ENCODE peak calls at places on chromosomes 16 and 17, in nine cellular contexts. One of them, this sample, is unnamed.

GRCh38 chr16:73054732-73055481 is 7.0 kb upstream of the ZFHX3 start:
- DNase-seq in ovary: no peak
- DNase-seq in breast epithelium: no peak
- DNase-seq in heart left ventricle: no peak
- DNase-seq in testis: no peak
- DNase-seq in Peyer's patch: no peak
- DNase-seq in HCT116: no peak
- DNase-seq in IMR-90: peak; percentile 77
- DNase-seq in stomach: no peak
- DNase-seq in this sample: no peak

GRCh38 chr16:50473375-50473945 is 74.7 kb upstream of the NKD1 start:
- DNase-seq in heart left ventricle: no peak
- DNase-seq in Peyer's patch: no peak
- DNase-seq in breast epithelium: no peak
- DNase-seq in IMR-90: no peak
- DNase-seq in HCT116: no peak
- DNase-seq in ovary: no peak
- DNase-seq in testis: no peak
- DNase-seq in stomach: no peak
- DNase-seq in this sample: no peak

GRCh38 chr17:81253358-81254131 is 14.4 kb downstream of the NDUFAF8 start:
- DNase-seq in testis: peak; percentile 47
- DNase-seq in IMR-90: peak; percentile 31
- DNase-seq in heart left ventricle: no peak
- DNase-seq in stomach: peak; percentile 57
- DNase-seq in ovary: peak; percentile 72
- DNase-seq in breast epithelium: no peak
- DNase-seq in Peyer's patch: peak; percentile 47
- DNase-seq in HCT116: no peak
- DNase-seq in this sample: peak; percentile 81

GRCh38 chr16:86498661-86499493 is 11.4 kb upstream of the FOXF1 start:
- DNase-seq in HCT116: no peak
- DNase-seq in IMR-90: peak; percentile 52
- DNase-seq in Peyer's patch: no peak
- DNase-seq in ovary: no peak
- DNase-seq in breast epithelium: no peak
- DNase-seq in heart left ventricle: no peak
- DNase-seq in stomach: no peak
- DNase-seq in testis: no peak
- DNase-seq in this sample: no peak

GRCh38 chr17:64393000-64393402 is 2.3 kb upstream of the PECAM1 start:
- DNase-seq in breast epithelium: no peak
- DNase-seq in ovary: no peak
- DNase-seq in heart left ventricle: no peak
- DNase-seq in IMR-90: no peak
- DNase-seq in testis: no peak
- DNase-seq in stomach: no peak
- DNase-seq in Peyer's patch: no peak
- DNase-seq in HCT116: no peak
- DNase-seq in this sample: no peak

GRCh38 chr16:57266531-57267268 is 17.8 kb downstream of the PLLP start:
- DNase-seq in breast epithelium: no peak
- DNase-seq in testis: peak; percentile 54
- DNase-seq in HCT116: no peak
- DNase-seq in ovary: no peak
- DNase-seq in stomach: peak; percentile 61
- DNase-seq in heart left ventricle: no peak
- DNase-seq in IMR-90: no peak
- DNase-seq in Peyer's patch: peak; percentile 37
- DNase-seq in this sample: no peak

GRCh38 chr17:7322520-7323194 is 6.5 kb downstream of the NEURL4 start:
- DNase-seq in breast epithelium: no peak
- DNase-seq in heart left ventricle: no peak
- DNase-seq in Peyer's patch: no peak
- DNase-seq in ovary: no peak
- DNase-seq in HCT116: no peak
- DNase-seq in IMR-90: no peak
- DNase-seq in stomach: no peak
- DNase-seq in testis: no peak
- DNase-seq in this sample: no peak

GRCh38 chr17:57284984-57285646 is 28.8 kb downstream of the MSI2 start:
- DNase-seq in Peyer's patch: peak; percentile 63
- DNase-seq in heart left ventricle: no peak
- DNase-seq in stomach: no peak
- DNase-seq in IMR-90: no peak
- DNase-seq in breast epithelium: no peak
- DNase-seq in HCT116: no peak
- DNase-seq in testis: peak; percentile 88
- DNase-seq in ovary: peak; percentile 61
- DNase-seq in this sample: peak; percentile 44

GRCh38 chr17:17570798-17571716 is 20.5 kb downstream of the PEMT start:
- DNase-seq in testis: peak; percentile 85
- DNase-seq in heart left ventricle: no peak
- DNase-seq in HCT116: no peak
- DNase-seq in IMR-90: no peak
- DNase-seq in breast epithelium: no peak
- DNase-seq in ovary: peak; percentile 51
- DNase-seq in stomach: peak; percentile 39
- DNase-seq in Peyer's patch: no peak
- DNase-seq in this sample: no peak

GRCh38 chr17:57342141-57342540 is 85.8 kb downstream of the MSI2 start:
- DNase-seq in ovary: no peak
- DNase-seq in testis: no peak
- DNase-seq in stomach: no peak
- DNase-seq in HCT116: no peak
- DNase-seq in Peyer's patch: no peak
- DNase-seq in IMR-90: no peak
- DNase-seq in heart left ventricle: no peak
- DNase-seq in breast epithelium: no peak
- DNase-seq in this sample: no peak

GRCh38 chr17:66348605-66349165 is 46.3 kb downstream of the PRKCA start:
- DNase-seq in ovary: peak; percentile 61
- DNase-seq in Peyer's patch: no peak
- DNase-seq in heart left ventricle: peak; percentile 44
- DNase-seq in testis: no peak
- DNase-seq in HCT116: peak; percentile 22
- DNase-seq in stomach: peak; percentile 39
- DNase-seq in breast epithelium: no peak
- DNase-seq in IMR-90: peak; percentile 89
- DNase-seq in this sample: peak; percentile 69

GRCh38 chr16:85386467-85387170 is 226.5 kb upstream of the GSE1 start:
- DNase-seq in stomach: no peak
- DNase-seq in IMR-90: no peak
- DNase-seq in testis: no peak
- DNase-seq in heart left ventricle: no peak
- DNase-seq in breast epithelium: no peak
- DNase-seq in Peyer's patch: no peak
- DNase-seq in ovary: no peak
- DNase-seq in HCT116: no peak
- DNase-seq in this sample: peak; percentile 11

DNA sequence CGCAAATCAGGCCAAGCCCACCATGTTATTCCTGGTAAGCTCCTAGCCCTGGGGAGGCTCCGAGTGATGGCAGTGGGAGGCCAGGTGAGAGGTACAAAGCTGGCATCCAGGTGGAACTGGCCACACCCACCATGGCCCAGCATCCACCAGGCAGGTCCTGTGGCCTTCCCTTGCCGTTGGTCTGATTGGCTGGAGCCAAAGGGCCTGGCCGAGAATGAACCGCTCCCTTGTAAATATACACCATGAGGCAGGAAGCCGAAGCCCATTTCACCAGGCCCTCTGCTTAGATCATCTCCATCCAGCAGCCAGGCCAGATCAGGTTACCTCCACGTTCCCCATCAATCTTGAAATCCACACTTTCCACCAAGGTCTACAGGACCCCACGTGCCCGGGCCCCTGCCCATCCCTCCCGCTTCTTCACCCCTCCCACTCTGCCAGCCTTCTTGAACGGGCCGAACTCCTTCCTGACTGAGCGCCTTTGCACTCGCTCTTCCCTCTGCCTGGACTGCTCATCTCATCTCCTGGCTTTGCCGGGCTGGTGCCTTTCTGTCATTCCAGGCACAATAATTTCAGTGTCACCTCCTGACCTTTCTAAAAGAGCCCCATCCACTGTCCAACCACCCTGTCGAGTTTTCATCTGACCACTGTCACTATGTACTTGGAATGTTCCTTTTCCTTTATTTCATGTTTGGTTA is 5.8 kb downstream of the SOCS1 start:
- DNase-seq in Peyer's patch: no peak
- DNase-seq in breast epithelium: no peak
- DNase-seq in ovary: no peak
- DNase-seq in HCT116: no peak
- DNase-seq in stomach: no peak
- DNase-seq in heart left ventricle: no peak
- DNase-seq in testis: no peak
- DNase-seq in IMR-90: peak; percentile 78
- DNase-seq in this sample: no peak
- TF ChIP-seq POLR2A in Peyer's patch: no peak
- TF ChIP-seq POLR2A in breast epithelium: no peak
- TF ChIP-seq POLR2A in ovary: no peak
- TF ChIP-seq POLR2A in HCT116: no peak
- TF ChIP-seq POLR2A in stomach: no peak
- TF ChIP-seq POLR2A in heart left ventricle: no peak
- TF ChIP-seq POLR2A in testis: no peak
- TF ChIP-seq POLR2A in IMR-90: no peak
- TF ChIP-seq POLR2A in this sample: no peak

DNA sequence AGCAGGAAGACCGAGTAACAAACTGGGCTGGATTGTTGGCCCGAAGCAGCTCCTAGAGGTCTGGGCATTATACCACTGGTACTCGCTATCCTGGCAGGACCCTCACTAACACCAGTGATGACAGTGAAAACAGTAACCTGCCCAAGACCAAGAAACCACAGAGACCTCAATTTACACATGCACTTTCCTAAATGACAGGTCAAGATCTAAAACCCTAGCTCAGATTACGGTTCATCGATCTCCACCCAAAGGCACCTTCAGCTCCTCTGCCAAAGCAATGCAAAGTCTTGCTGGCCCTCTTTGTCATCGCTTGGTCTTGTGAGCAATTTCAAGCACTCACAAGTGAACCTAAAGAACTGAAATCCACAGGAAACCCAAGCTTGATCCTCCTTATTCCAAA is 1.5 kb downstream of the PIP4K2B start:
- DNase-seq in stomach: no peak
- DNase-seq in testis: no peak
- DNase-seq in breast epithelium: no peak
- DNase-seq in Peyer's patch: no peak
- DNase-seq in IMR-90: peak; percentile 18
- DNase-seq in ovary: no peak
- DNase-seq in heart left ventricle: no peak
- DNase-seq in HCT116: no peak
- DNase-seq in this sample: no peak
- H3K36me3 ChIP-seq in stomach: peaks cover 14% of the 10 kb centered on the region
- H3K36me3 ChIP-seq in testis: no peaks in the 10 kb centered on the region
- H3K36me3 ChIP-seq in breast epithelium: peaks cover 6% of the 10 kb centered on the region
- H3K36me3 ChIP-seq in Peyer's patch: peaks cover 20% of the 10 kb centered on the region
- H3K36me3 ChIP-seq in IMR-90: peaks cover 21% of the 10 kb centered on the region
- H3K36me3 ChIP-seq in ovary: no peaks in the 10 kb centered on the region
- H3K36me3 ChIP-seq in heart left ventricle: peaks cover 7% of the 10 kb centered on the region
- H3K36me3 ChIP-seq in HCT116: peaks cover 18% of the 10 kb centered on the region
- H3K36me3 ChIP-seq in this sample: no peaks in the 10 kb centered on the region

DNA sequence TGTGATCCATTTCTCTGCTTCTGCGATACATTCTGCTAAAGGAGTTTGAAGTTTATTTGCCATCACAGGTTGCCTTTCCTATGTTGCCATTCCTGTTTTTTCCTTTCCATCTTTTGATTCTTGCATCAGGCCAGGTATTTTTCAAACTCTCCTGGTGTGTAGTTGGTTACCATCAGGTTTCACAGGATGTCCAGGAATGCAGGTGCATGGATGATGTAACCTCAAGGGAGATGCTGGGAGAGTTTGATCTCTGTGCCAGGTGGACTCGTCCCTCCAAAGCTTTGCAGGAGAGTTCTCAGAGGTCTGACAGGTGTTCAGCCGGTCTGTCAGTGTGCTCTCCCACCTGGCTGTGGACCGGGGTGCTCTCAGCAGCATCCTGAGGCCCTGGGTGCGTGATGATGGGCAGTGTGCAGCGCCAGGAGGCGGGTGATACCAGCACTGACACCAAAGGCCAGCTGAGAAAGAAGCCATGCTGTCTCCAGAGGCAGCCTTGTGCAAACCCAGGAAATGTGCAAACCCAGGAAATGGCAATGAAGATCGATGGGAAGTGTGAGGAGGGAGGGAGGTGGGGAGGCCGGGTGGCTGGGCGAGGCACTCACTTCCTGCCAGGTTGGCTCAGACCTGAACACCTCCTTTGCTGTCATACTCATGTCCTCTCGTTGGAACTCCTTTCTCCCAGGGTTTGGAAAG is 1.7 kb downstream of the ATP2C2 start:
- DNase-seq in stomach: no peak
- DNase-seq in ovary: no peak
- DNase-seq in HCT116: no peak
- DNase-seq in Peyer's patch: no peak
- DNase-seq in IMR-90: no peak
- DNase-seq in testis: no peak
- DNase-seq in breast epithelium: no peak
- DNase-seq in heart left ventricle: no peak
- DNase-seq in this sample: no peak
- H3K27me3 ChIP-seq in stomach: no peaks in the 10 kb centered on the region
- H3K27me3 ChIP-seq in ovary: no peaks in the 10 kb centered on the region
- H3K27me3 ChIP-seq in HCT116: no peaks in the 10 kb centered on the region
- H3K27me3 ChIP-seq in Peyer's patch: peaks cover 3% of the 10 kb centered on the region
- H3K27me3 ChIP-seq in IMR-90: peaks cover 79% of the 10 kb centered on the region
- H3K27me3 ChIP-seq in testis: no peaks in the 10 kb centered on the region
- H3K27me3 ChIP-seq in breast epithelium: peaks cover 15% of the 10 kb centered on the region
- H3K27me3 ChIP-seq in heart left ventricle: peaks cover 41% of the 10 kb centered on the region
- H3K27me3 ChIP-seq in this sample: peaks cover 26% of the 10 kb centered on the region

GRCh38 chr17:30161601-30162000 is 45.0 kb downstream of the NSRP1 start:
- DNase-seq in Peyer's patch: no peak
- DNase-seq in stomach: no peak
- DNase-seq in HCT116: no peak
- DNase-seq in ovary: no peak
- DNase-seq in IMR-90: peak; percentile 4
- DNase-seq in heart left ventricle: no peak
- DNase-seq in testis: no peak
- DNase-seq in breast epithelium: no peak
- DNase-seq in this sample: no peak

GRCh38 chr17:30164531-30164930 is 47.9 kb downstream of the NSRP1 start:
- DNase-seq in stomach: no peak
- DNase-seq in testis: no peak
- DNase-seq in HCT116: no peak
- DNase-seq in Peyer's patch: no peak
- DNase-seq in heart left ventricle: no peak
- DNase-seq in breast epithelium: no peak
- DNase-seq in IMR-90: no peak
- DNase-seq in ovary: no peak
- DNase-seq in this sample: no peak

GRCh38 chr17:30160419-30161172 is 44.0 kb downstream of the NSRP1 start:
- DNase-seq in ovary: no peak
- DNase-seq in Peyer's patch: no peak
- DNase-seq in HCT116: no peak
- DNase-seq in heart left ventricle: no peak
- DNase-seq in testis: no peak
- DNase-seq in breast epithelium: no peak
- DNase-seq in IMR-90: peak; percentile 8
- DNase-seq in stomach: no peak
- DNase-seq in this sample: no peak

GRCh38 chr17:30170415-30170987 is 53.9 kb downstream of the NSRP1 start:
- DNase-seq in HCT116: no peak
- DNase-seq in breast epithelium: no peak
- DNase-seq in testis: no peak
- DNase-seq in ovary: no peak
- DNase-seq in heart left ventricle: no peak
- DNase-seq in stomach: no peak
- DNase-seq in Peyer's patch: no peak
- DNase-seq in IMR-90: no peak
- DNase-seq in this sample: no peak

GRCh38 chr17:30165960-30166359 is 49.3 kb downstream of the NSRP1 start:
- DNase-seq in testis: no peak
- DNase-seq in breast epithelium: no peak
- DNase-seq in stomach: no peak
- DNase-seq in HCT116: no peak
- DNase-seq in IMR-90: no peak
- DNase-seq in heart left ventricle: no peak
- DNase-seq in Peyer's patch: no peak
- DNase-seq in ovary: no peak
- DNase-seq in this sample: no peak
- TF ChIP-seq POLR2A in testis: no peak
- TF ChIP-seq POLR2A in breast epithelium: no peak
- TF ChIP-seq POLR2A in stomach: no peak
- TF ChIP-seq POLR2A in HCT116: no peak
- TF ChIP-seq POLR2A in IMR-90: no peak
- TF ChIP-seq POLR2A in heart left ventricle: no peak
- TF ChIP-seq POLR2A in Peyer's patch: no peak
- TF ChIP-seq POLR2A in ovary: no peak
- TF ChIP-seq POLR2A in this sample: no peak

This sample was measured in adrenal gland.